ENCODE peak calls at places on chromosomes 1 and 21, in seven cellular contexts. O is WERI-Rb-1, E is cardiac muscle cell, T is tibial artery, P is AG10803, K is choroid plexus epithelial cell, L is heart right ventricle. M is an unnamed sample.
A peak's percentile ranks its signal among the peaks of the same experiment; 100 is the strongest.

GRCh38 chr1:51627672-51628071 is 10.8 kb downstream of the OSBPL9 start:
- DNase-seq in O (no peak), P (peak; percentile 55), L (no peak), E (peak; percentile 78), K (peak; percentile 86), T (no peak), M (no peak)

GRCh38 chr1:231122143-231122542 is 39.7 kb upstream of the TRIM67 start:
- DNase-seq in K (no peak), E (no peak), P (no peak), L (no peak), T (no peak), O (no peak), M (no peak)

GRCh38 chr1:177278626-177279390 is 108.0 kb downstream of the BRINP2 start:
- DNase-seq in E (peak; percentile 63), T (no peak), O (peak; percentile 53), P (no peak), K (peak; percentile 48), L (no peak), M (no peak)

GRCh38 chr1:8040586-8040985 is 14.5 kb upstream of the ERRFI1 start:
- DNase-seq in L (peak; percentile 78), O (no peak), T (peak; percentile 94), P (peak; percentile 95), K (peak; percentile 98), E (peak; percentile 98), M (peak; percentile 89)

GRCh38 chr1:17304827-17305177 is 3.2 kb upstream of the PADI4 start:
- DNase-seq in L (no peak), T (no peak), O (no peak), K (no peak), E (no peak), P (no peak), M (no peak)

GRCh38 chr1:183989078-183989577 is 48.4 kb downstream of the COLGALT2 start:
- DNase-seq in K (peak; percentile 77), E (peak; percentile 65), P (peak; percentile 86), O (no peak), T (peak; percentile 47), L (peak; percentile 33), M (no peak)

GRCh38 chr1:15937706-15938168 is 38.2 kb downstream of the ZBTB17 start:
- DNase-seq in K (peak; percentile 88), T (no peak), P (peak; percentile 53), E (no peak), L (no peak), O (no peak), M (no peak)

GRCh38 chr1:57309608-57310007 is 114.3 kb downstream of the DAB1 start:
- DNase-seq in P (no peak), L (no peak), O (no peak), T (no peak), E (no peak), K (no peak), M (no peak)

GRCh38 chr1:1020415-1021009 is 592 bp downstream of the AGRN start:
- DNase-seq in T (no peak), O (no peak), K (no peak), E (no peak), L (no peak), P (no peak), M (no peak)

GRCh38 chr1:162094271-162094670 is 24.8 kb downstream of the NOS1AP start:
- DNase-seq in L (no peak), P (peak; percentile 26), E (no peak), K (no peak), O (peak; percentile 43), T (no peak), M (no peak)

GRCh38 chr1:232184561-232185530 is 445.1 kb downstream of the SIPA1L2 start:
- DNase-seq in K (no peak), T (no peak), L (no peak), O (no peak), P (no peak), E (no peak), M (peak; percentile 55)

GRCh38 chr1:232182206-232182605 is 447.7 kb downstream of the SIPA1L2 start:
- DNase-seq in O (no peak), L (no peak), P (no peak), T (no peak), K (no peak), E (no peak), M (peak; percentile 7)

GRCh38 chr1:232183266-232183800 is 446.6 kb downstream of the SIPA1L2 start:
- DNase-seq in O (no peak), K (no peak), L (no peak), P (no peak), E (no peak), T (no peak), M (peak; percentile 3)

GRCh38 chr1:232186936-232187335 is 443.0 kb downstream of the SIPA1L2 start:
- DNase-seq in K (no peak), E (no peak), O (no peak), L (no peak), P (no peak), T (no peak), M (peak; percentile 35)

GRCh38 chr1:232183802-232184201 is 446.1 kb downstream of the SIPA1L2 start:
- DNase-seq in K (no peak), P (no peak), O (no peak), T (no peak), E (no peak), L (no peak), M (peak; percentile 17)
- TF ChIP-seq CTCF in K (no peak), P (no peak), O (no peak), T (no peak), E (no peak), L (no peak), M (no peak)

GRCh38 chr1:50420689-50421365 is 2.4 kb downstream of the DMRTA2 start:
- DNase-seq in E (no peak), L (no peak), T (no peak), K (no peak), P (no peak), O (no peak), M (no peak)

GRCh38 chr1:50422946-50423669 is at the start of gene DMRTA2:
- DNase-seq in E (peak; percentile 45), O (peak; percentile 64), P (no peak), T (no peak), K (no peak), L (no peak), M (no peak)

GRCh38 chr1:50421366-50421748 is 1.9 kb downstream of the DMRTA2 start:
- DNase-seq in O (no peak), K (no peak), L (no peak), T (no peak), P (no peak), E (no peak), M (no peak)

GRCh38 chr1:50422675-50422945 is 633 bp downstream of the DMRTA2 start:
- DNase-seq in E (no peak), K (no peak), L (no peak), T (no peak), P (no peak), O (no peak), M (no peak)

GRCh38 chr1:50421768-50422674 is 1.2 kb downstream of the DMRTA2 start:
- DNase-seq in T (no peak), K (no peak), P (no peak), O (no peak), L (no peak), E (no peak), M (no peak)
- H3K4me3 ChIP-seq in T (no peak overlapping the region), K (no peak overlapping the region), P (no peak overlapping the region), O (no peak overlapping the region), L (no peak overlapping the region), E (no peak overlapping the region), M (no peak overlapping the region)

GRCh38 chr1:19339199-19339861 is 27.2 kb downstream of the SLC66A1 start:
- DNase-seq in L (no peak), K (no peak), O (no peak), E (no peak), P (no peak), T (no peak), M (no peak)

GRCh38 chr1:19337289-19337688 is 25.2 kb downstream of the SLC66A1 start:
- DNase-seq in T (no peak), O (no peak), E (no peak), P (no peak), L (no peak), K (peak; percentile 40), M (no peak)

GRCh38 chr1:19336543-19336942 is 24.4 kb downstream of the SLC66A1 start:
- DNase-seq in K (no peak), E (no peak), L (no peak), T (no peak), P (no peak), O (no peak), M (no peak)

GRCh38 chr1:19340387-19340937 is 28.3 kb downstream of the SLC66A1 start:
- DNase-seq in K (no peak), P (no peak), O (no peak), E (no peak), T (no peak), L (no peak), M (no peak)

DNA sequence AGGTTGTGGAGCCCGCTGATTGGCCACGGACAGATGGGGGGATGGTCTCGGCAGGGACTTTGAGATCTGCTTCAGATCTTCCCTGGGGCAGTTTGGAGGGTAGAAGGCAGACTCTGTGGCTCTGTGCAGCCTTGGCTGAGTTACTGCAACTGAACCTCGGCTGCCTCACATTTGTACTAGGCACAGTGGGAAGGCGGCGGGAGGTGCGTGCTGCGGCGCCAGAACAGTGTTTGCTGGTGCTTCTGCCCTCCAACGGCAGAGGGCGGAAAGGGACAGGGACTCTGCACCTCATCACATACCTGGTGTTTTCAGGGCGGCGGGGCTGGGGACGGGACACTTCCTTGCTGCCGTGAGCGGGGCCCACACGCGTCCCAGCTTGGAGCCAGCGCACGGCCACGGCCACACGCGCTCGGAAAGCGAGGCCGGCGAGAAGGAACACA is 26.2 kb downstream of the SLC66A1 start:
- DNase-seq in E (no peak), L (no peak), O (no peak), K (peak; percentile 57), T (no peak), P (no peak), M (no peak)
- TF ChIP-seq CTCF in E (peak; percentile 7), L (no peak), O (no peak), K (peak; percentile 64), T (no peak), P (peak; percentile 14), M (no peak)

GRCh38 chr21:35035116-35035515 is 14.0 kb downstream of the RUNX1 start:
- DNase-seq in T (no peak), P (no peak), E (no peak), O (no peak), L (no peak), K (no peak), M (no peak)
- H3K4me3 ChIP-seq in T (no peak overlapping the region), P (no peak overlapping the region), E (no peak overlapping the region), O (no peak overlapping the region), L (no peak overlapping the region), K (no peak overlapping the region), M (no peak overlapping the region)

GRCh38 chr1:37157634-37158033 is 123.3 kb upstream of the GRIK3 start:
- DNase-seq in K (no peak), P (no peak), O (no peak), E (no peak), T (no peak), L (no peak), M (no peak)

GRCh38 chr1:37161171-37161570 is 126.9 kb upstream of the GRIK3 start:
- DNase-seq in P (no peak), T (no peak), O (no peak), L (no peak), K (no peak), E (no peak), M (no peak)

GRCh38 chr1:37158113-37158749 is 123.9 kb upstream of the GRIK3 start:
- DNase-seq in P (no peak), T (no peak), K (no peak), O (no peak), L (no peak), E (no peak), M (no peak)

GRCh38 chr1:37156646-37157045 is 122.3 kb upstream of the GRIK3 start:
- DNase-seq in L (no peak), K (no peak), O (no peak), T (no peak), E (no peak), P (no peak), M (no peak)

GRCh38 chr1:37159102-37159501 is 124.8 kb upstream of the GRIK3 start:
- DNase-seq in K (no peak), O (no peak), E (no peak), L (no peak), P (no peak), T (no peak), M (no peak)
- TF ChIP-seq CTCF in K (no peak), O (no peak), E (no peak), L (no peak), P (no peak), T (no peak), M (no peak)